ENCODE peak calls at places on chromosomes 7 and 10, in nine cellular contexts. One of them, this sample, is unnamed.

GRCh38 chr10:70337201-70337651 is 45.2 kb downstream of the LRRC20 start:
- DNase-seq in K562: no peak
- DNase-seq in Panc1: no peak
- DNase-seq in OCI-LY7: no peak
- DNase-seq in left ventricle myocardium inferior: no peak
- DNase-seq in fibroblast of the aortic adventitia: no peak
- DNase-seq in AG10803: peak; percentile 34
- DNase-seq in foreskin fibroblast: peak; percentile 89
- DNase-seq in testis: no peak
- DNase-seq in this sample: no peak

GRCh38 chr7:102196028-102196427 is 90.6 kb upstream of the SH2B2 start:
- DNase-seq in foreskin fibroblast: no peak
- DNase-seq in fibroblast of the aortic adventitia: no peak
- DNase-seq in K562: no peak
- DNase-seq in Panc1: no peak
- DNase-seq in OCI-LY7: no peak
- DNase-seq in left ventricle myocardium inferior: no peak
- DNase-seq in AG10803: no peak
- DNase-seq in testis: no peak
- DNase-seq in this sample: no peak

GRCh38 chr7:47471358-47471703 is 110.6 kb downstream of the TNS3 start:
- DNase-seq in left ventricle myocardium inferior: no peak
- DNase-seq in fibroblast of the aortic adventitia: no peak
- DNase-seq in OCI-LY7: no peak
- DNase-seq in Panc1: no peak
- DNase-seq in K562: no peak
- DNase-seq in AG10803: no peak
- DNase-seq in testis: no peak
- DNase-seq in foreskin fibroblast: no peak
- DNase-seq in this sample: no peak

GRCh38 chr10:35166607-35167006 is 40.0 kb downstream of the CREM start:
- DNase-seq in fibroblast of the aortic adventitia: no peak
- DNase-seq in left ventricle myocardium inferior: no peak
- DNase-seq in K562: no peak
- DNase-seq in OCI-LY7: no peak
- DNase-seq in foreskin fibroblast: no peak
- DNase-seq in testis: no peak
- DNase-seq in Panc1: no peak
- DNase-seq in AG10803: no peak
- DNase-seq in this sample: no peak

GRCh38 chr10:122458693-122459092 is 2.7 kb upstream of the HTRA1 start:
- DNase-seq in K562: no peak
- DNase-seq in foreskin fibroblast: no peak
- DNase-seq in AG10803: no peak
- DNase-seq in fibroblast of the aortic adventitia: no peak
- DNase-seq in OCI-LY7: no peak
- DNase-seq in testis: no peak
- DNase-seq in Panc1: no peak
- DNase-seq in left ventricle myocardium inferior: no peak
- DNase-seq in this sample: no peak

GRCh38 chr10:34629120-34629519 is 186.0 kb downstream of the PARD3 start:
- DNase-seq in OCI-LY7: no peak
- DNase-seq in foreskin fibroblast: no peak
- DNase-seq in AG10803: no peak
- DNase-seq in testis: no peak
- DNase-seq in fibroblast of the aortic adventitia: no peak
- DNase-seq in Panc1: no peak
- DNase-seq in K562: no peak
- DNase-seq in left ventricle myocardium inferior: no peak
- DNase-seq in this sample: no peak

GRCh38 chr7:24609059-24609458 is 35.8 kb downstream of the PALS2 start:
- DNase-seq in K562: no peak
- DNase-seq in left ventricle myocardium inferior: no peak
- DNase-seq in fibroblast of the aortic adventitia: no peak
- DNase-seq in AG10803: no peak
- DNase-seq in testis: no peak
- DNase-seq in OCI-LY7: no peak
- DNase-seq in foreskin fibroblast: no peak
- DNase-seq in Panc1: no peak
- DNase-seq in this sample: no peak

GRCh38 chr10:35913628-35914027 is 271.5 kb upstream of the FZD8 start:
- DNase-seq in OCI-LY7: no peak
- DNase-seq in K562: no peak
- DNase-seq in fibroblast of the aortic adventitia: peak; percentile 59
- DNase-seq in AG10803: peak; percentile 61
- DNase-seq in foreskin fibroblast: peak; percentile 77
- DNase-seq in Panc1: no peak
- DNase-seq in left ventricle myocardium inferior: no peak
- DNase-seq in testis: no peak
- DNase-seq in this sample: peak; percentile 82

GRCh38 chr10:60426425-60426824 is 36.8 kb upstream of the ANK3 start:
- DNase-seq in testis: no peak
- DNase-seq in Panc1: no peak
- DNase-seq in fibroblast of the aortic adventitia: peak; percentile 96
- DNase-seq in K562: no peak
- DNase-seq in left ventricle myocardium inferior: no peak
- DNase-seq in AG10803: peak; percentile 84
- DNase-seq in foreskin fibroblast: peak; percentile 91
- DNase-seq in OCI-LY7: no peak
- DNase-seq in this sample: peak; percentile 96

GRCh38 chr7:133015879-133016278 is 66.0 kb downstream of the CHCHD3 start:
- DNase-seq in K562: no peak
- DNase-seq in testis: no peak
- DNase-seq in fibroblast of the aortic adventitia: no peak
- DNase-seq in foreskin fibroblast: no peak
- DNase-seq in left ventricle myocardium inferior: no peak
- DNase-seq in Panc1: no peak
- DNase-seq in AG10803: no peak
- DNase-seq in OCI-LY7: no peak
- DNase-seq in this sample: no peak

GRCh38 chr10:96986200-96986856 is 154.2 kb downstream of the LCOR start:
- DNase-seq in K562: no peak
- DNase-seq in foreskin fibroblast: no peak
- DNase-seq in fibroblast of the aortic adventitia: no peak
- DNase-seq in OCI-LY7: no peak
- DNase-seq in AG10803: no peak
- DNase-seq in left ventricle myocardium inferior: no peak
- DNase-seq in Panc1: no peak
- DNase-seq in testis: no peak
- DNase-seq in this sample: no peak

GRCh38 chr7:51160990-51161615 is 155.5 kb downstream of the COBL start:
- DNase-seq in K562: peak; percentile 57
- DNase-seq in fibroblast of the aortic adventitia: peak; percentile 81
- DNase-seq in Panc1: peak; percentile 72
- DNase-seq in left ventricle myocardium inferior: peak; percentile 68
- DNase-seq in testis: peak; percentile 73
- DNase-seq in OCI-LY7: peak; percentile 62
- DNase-seq in foreskin fibroblast: peak; percentile 83
- DNase-seq in AG10803: peak; percentile 67
- DNase-seq in this sample: peak; percentile 78

GRCh38 chr7:47682874-47683273 is 101.0 kb upstream of the TNS3 start:
- DNase-seq in OCI-LY7: no peak
- DNase-seq in AG10803: no peak
- DNase-seq in foreskin fibroblast: no peak
- DNase-seq in testis: no peak
- DNase-seq in fibroblast of the aortic adventitia: no peak
- DNase-seq in left ventricle myocardium inferior: no peak
- DNase-seq in K562: no peak
- DNase-seq in Panc1: no peak
- DNase-seq in this sample: no peak

GRCh38 chr7:121398246-121398645 is 2.1 kb upstream of the FAM3C start:
- DNase-seq in K562: no peak
- DNase-seq in OCI-LY7: no peak
- DNase-seq in foreskin fibroblast: peak; percentile 48
- DNase-seq in Panc1: no peak
- DNase-seq in left ventricle myocardium inferior: no peak
- DNase-seq in AG10803: no peak
- DNase-seq in testis: no peak
- DNase-seq in fibroblast of the aortic adventitia: no peak
- DNase-seq in this sample: no peak

GRCh38 chr7:38291117-38291647 is 17.7 kb upstream of the TARP start:
- DNase-seq in left ventricle myocardium inferior: no peak
- DNase-seq in foreskin fibroblast: no peak
- DNase-seq in K562: peak; percentile 27
- DNase-seq in OCI-LY7: peak; percentile 8
- DNase-seq in testis: no peak
- DNase-seq in AG10803: no peak
- DNase-seq in Panc1: no peak
- DNase-seq in fibroblast of the aortic adventitia: no peak
- DNase-seq in this sample: no peak

GRCh38 chr7:40720401-40720800 is 585.6 kb downstream of the SUGCT start:
- DNase-seq in left ventricle myocardium inferior: no peak
- DNase-seq in testis: no peak
- DNase-seq in K562: no peak
- DNase-seq in OCI-LY7: no peak
- DNase-seq in AG10803: no peak
- DNase-seq in Panc1: no peak
- DNase-seq in fibroblast of the aortic adventitia: peak; percentile 53
- DNase-seq in foreskin fibroblast: peak; percentile 70
- DNase-seq in this sample: peak; percentile 69

DNA sequence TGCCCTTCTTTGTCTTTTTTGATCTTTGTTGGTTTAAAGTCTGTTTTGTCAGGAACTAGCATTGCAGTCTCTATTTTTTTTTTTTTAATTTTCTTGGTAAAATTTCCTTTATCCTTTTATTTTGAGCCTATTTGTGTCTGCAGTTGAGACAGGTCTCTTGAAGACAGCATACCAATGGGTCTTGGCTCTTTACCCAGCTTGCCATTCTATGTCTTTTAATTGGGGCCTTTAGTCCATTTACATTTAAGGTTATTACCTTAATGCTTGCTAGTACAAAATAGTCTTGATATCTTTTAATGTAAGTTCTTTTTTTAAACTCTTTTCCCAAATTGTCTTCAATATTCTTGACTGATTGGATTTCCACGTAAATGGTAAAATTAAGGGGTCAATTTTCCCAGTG is 398.3 kb upstream of the CHRM2 start:
- DNase-seq in testis: no peak
- DNase-seq in AG10803: no peak
- DNase-seq in fibroblast of the aortic adventitia: no peak
- DNase-seq in K562: no peak
- DNase-seq in left ventricle myocardium inferior: no peak
- DNase-seq in Panc1: no peak
- DNase-seq in foreskin fibroblast: no peak
- DNase-seq in OCI-LY7: peak; percentile 3
- DNase-seq in this sample: no peak
- H3K4me3 ChIP-seq in testis: no peak overlapping the region
- H3K4me3 ChIP-seq in AG10803: no peak overlapping the region
- H3K4me3 ChIP-seq in fibroblast of the aortic adventitia: no peak overlapping the region
- H3K4me3 ChIP-seq in K562: no peak overlapping the region
- H3K4me3 ChIP-seq in left ventricle myocardium inferior: no peak overlapping the region
- H3K4me3 ChIP-seq in Panc1: no peak overlapping the region
- H3K4me3 ChIP-seq in foreskin fibroblast: no peak overlapping the region
- H3K4me3 ChIP-seq in OCI-LY7: no peak overlapping the region
- H3K4me3 ChIP-seq in this sample: no peak overlapping the region

DNA sequence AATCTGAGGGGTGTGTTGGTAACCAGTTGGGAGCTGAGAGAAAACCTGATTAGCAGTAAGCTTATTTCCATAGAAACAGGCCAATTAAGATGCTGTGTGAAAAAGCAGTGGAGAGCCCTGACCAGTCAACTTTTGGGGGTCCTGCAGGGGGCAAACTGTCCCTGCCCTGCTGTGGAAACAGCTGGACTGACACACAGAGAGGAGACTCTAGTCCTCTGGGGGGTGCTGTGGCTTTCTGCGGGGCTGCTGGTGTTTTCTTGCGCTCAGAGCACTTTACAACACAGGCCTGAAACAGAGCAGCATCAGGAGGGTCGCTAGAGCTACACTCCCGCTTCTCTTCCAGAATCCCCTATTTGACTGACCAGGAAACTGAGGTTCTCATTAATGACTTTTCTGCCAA is 546.9 kb upstream of the GALNT17 start:
- DNase-seq in foreskin fibroblast: no peak
- DNase-seq in testis: no peak
- DNase-seq in left ventricle myocardium inferior: no peak
- DNase-seq in AG10803: no peak
- DNase-seq in OCI-LY7: no peak
- DNase-seq in fibroblast of the aortic adventitia: no peak
- DNase-seq in K562: peak; percentile 29
- DNase-seq in Panc1: no peak
- DNase-seq in this sample: no peak
- TF ChIP-seq CTCF in foreskin fibroblast: no peak
- TF ChIP-seq CTCF in testis: no peak
- TF ChIP-seq CTCF in left ventricle myocardium inferior: no peak
- TF ChIP-seq CTCF in AG10803: no peak
- TF ChIP-seq CTCF in OCI-LY7: peak; percentile 47
- TF ChIP-seq CTCF in fibroblast of the aortic adventitia: no peak
- TF ChIP-seq CTCF in K562: peak; percentile 70
- TF ChIP-seq CTCF in Panc1: no peak
- TF ChIP-seq CTCF in this sample: no peak

GRCh38 chr10:28366943-28367342 is 64.1 kb upstream of the MPP7 start:
- DNase-seq in Panc1: no peak
- DNase-seq in AG10803: no peak
- DNase-seq in fibroblast of the aortic adventitia: no peak
- DNase-seq in testis: no peak
- DNase-seq in left ventricle myocardium inferior: no peak
- DNase-seq in OCI-LY7: no peak
- DNase-seq in K562: no peak
- DNase-seq in foreskin fibroblast: no peak
- DNase-seq in this sample: no peak

GRCh38 chr10:28367865-28368541 is 65.1 kb upstream of the MPP7 start:
- DNase-seq in fibroblast of the aortic adventitia: no peak
- DNase-seq in K562: no peak
- DNase-seq in testis: no peak
- DNase-seq in Panc1: no peak
- DNase-seq in foreskin fibroblast: peak; percentile 16
- DNase-seq in OCI-LY7: peak; percentile 93
- DNase-seq in AG10803: no peak
- DNase-seq in left ventricle myocardium inferior: peak; percentile 16
- DNase-seq in this sample: peak; percentile 3

GRCh38 chr10:28370107-28370835 is 67.4 kb upstream of the MPP7 start:
- DNase-seq in fibroblast of the aortic adventitia: no peak
- DNase-seq in foreskin fibroblast: no peak
- DNase-seq in testis: no peak
- DNase-seq in Panc1: no peak
- DNase-seq in left ventricle myocardium inferior: no peak
- DNase-seq in OCI-LY7: no peak
- DNase-seq in K562: no peak
- DNase-seq in AG10803: no peak
- DNase-seq in this sample: no peak

GRCh38 chr10:28365840-28366239 is 63.0 kb upstream of the MPP7 start:
- DNase-seq in OCI-LY7: no peak
- DNase-seq in left ventricle myocardium inferior: no peak
- DNase-seq in Panc1: no peak
- DNase-seq in AG10803: no peak
- DNase-seq in K562: no peak
- DNase-seq in fibroblast of the aortic adventitia: no peak
- DNase-seq in testis: no peak
- DNase-seq in foreskin fibroblast: no peak
- DNase-seq in this sample: no peak

GRCh38 chr10:28367419-28367818 is 64.6 kb upstream of the MPP7 start:
- DNase-seq in K562: no peak
- DNase-seq in left ventricle myocardium inferior: no peak
- DNase-seq in fibroblast of the aortic adventitia: no peak
- DNase-seq in foreskin fibroblast: no peak
- DNase-seq in OCI-LY7: no peak
- DNase-seq in testis: no peak
- DNase-seq in AG10803: no peak
- DNase-seq in Panc1: no peak
- DNase-seq in this sample: no peak
- H3K4me3 ChIP-seq in K562: no peak overlapping the region
- H3K4me3 ChIP-seq in left ventricle myocardium inferior: no peak overlapping the region
- H3K4me3 ChIP-seq in fibroblast of the aortic adventitia: no peak overlapping the region
- H3K4me3 ChIP-seq in foreskin fibroblast: no peak overlapping the region
- H3K4me3 ChIP-seq in OCI-LY7: peak overlapping the region; percentile 1
- H3K4me3 ChIP-seq in testis: no peak overlapping the region
- H3K4me3 ChIP-seq in AG10803: no peak overlapping the region
- H3K4me3 ChIP-seq in Panc1: no peak overlapping the region
- H3K4me3 ChIP-seq in this sample: no peak overlapping the region

GRCh38 chr7:12322287-12322902 is 81.3 kb downstream of the VWDE start:
- DNase-seq in foreskin fibroblast: peak; percentile 59
- DNase-seq in K562: no peak
- DNase-seq in AG10803: peak; percentile 13
- DNase-seq in Panc1: peak; percentile 41
- DNase-seq in left ventricle myocardium inferior: no peak
- DNase-seq in fibroblast of the aortic adventitia: peak; percentile 65
- DNase-seq in testis: no peak
- DNase-seq in OCI-LY7: peak; percentile 11
- DNase-seq in this sample: peak; percentile 35
- TF ChIP-seq CTCF in foreskin fibroblast: peak; percentile 43
- TF ChIP-seq CTCF in K562: peak; percentile 32
- TF ChIP-seq CTCF in AG10803: peak; percentile 62
- TF ChIP-seq CTCF in Panc1: peak; percentile 88
- TF ChIP-seq CTCF in left ventricle myocardium inferior: peak; percentile 76
- TF ChIP-seq CTCF in fibroblast of the aortic adventitia: peak; percentile 67
- TF ChIP-seq CTCF in testis: no peak
- TF ChIP-seq CTCF in OCI-LY7: peak; percentile 83
- TF ChIP-seq CTCF in this sample: peak; percentile 60